ENCODE peak calls at places on chromosomes 4 and X, in five cellular contexts. S, W, Z, A and I are unnamed samples.
A peak's percentile ranks its signal among the peaks of the same experiment; 100 is the strongest.

GRCh38 chr4:6230827-6231662 is 30.7 kb upstream of the JAKMIP1 start:
- DNase-seq in S (peak; percentile 9), W (no peak), Z (no peak), A (peak; percentile 28), I (no peak)

GRCh38 chrX:110407910-110408545 is 49.4 kb downstream of the RTL9 start:
- DNase-seq in S (no peak), W (peak; percentile 70), Z (peak; percentile 77), A (no peak), I (no peak)

GRCh38 chr4:139274790-139275189 is 5.2 kb downstream of the MGARP start:
- DNase-seq in S (no peak), W (no peak), Z (no peak), A (no peak), I (no peak)

GRCh38 chrX:42073468-42073867 is 150.1 kb upstream of the CASK start:
- DNase-seq in S (no peak), W (no peak), Z (no peak), A (no peak), I (no peak)

GRCh38 chrX:78945186-78945912 is at the start of gene P2RY10:
- DNase-seq in S (no peak), W (no peak), Z (no peak), A (no peak), I (no peak)

GRCh38 chr4:101102114-101102752 is 245.1 kb downstream of the PPP3CA start:
- DNase-seq in S (peak; percentile 55), W (no peak), Z (peak; percentile 86), A (peak; percentile 86), I (peak; percentile 72)

GRCh38 chr4:127055349-127055748 is 577.4 kb upstream of the INTU start:
- DNase-seq in S (no peak), W (no peak), Z (no peak), A (no peak), I (peak; percentile 10)

GRCh38 chr4:102454981-102455690 is 46.0 kb upstream of the NFKB1 start:
- DNase-seq in S (no peak), W (no peak), Z (no peak), A (no peak), I (no peak)

GRCh38 chr4:167041524-167041923 is 192.8 kb downstream of the SPOCK3 start:
- DNase-seq in S (no peak), W (no peak), Z (no peak), A (no peak), I (no peak)

GRCh38 chr4:1714303-1715001 is 2.3 kb upstream of the SLBP start:
- DNase-seq in S (no peak), W (no peak), Z (peak; percentile 17), A (no peak), I (no peak)

GRCh38 chrX:21374994-21375794 is 976 bp downstream of the CNKSR2 start:
- DNase-seq in S (no peak), W (no peak), Z (no peak), A (no peak), I (no peak)

GRCh38 chr4:1201851-1202525 is 29.6 kb upstream of the SPON2 start:
- DNase-seq in S (peak; percentile 49), W (peak; percentile 73), Z (peak; percentile 91), A (peak; percentile 60), I (no peak)

GRCh38 chr4:24642941-24643628 is 58.7 kb upstream of the DHX15 start:
- DNase-seq in S (no peak), W (no peak), Z (peak; percentile 62), A (no peak), I (peak; percentile 90)

GRCh38 chrX:48626401-48627298 is 29.4 kb downstream of the WDR13 start:
- DNase-seq in S (no peak), W (no peak), Z (peak; percentile 46), A (no peak), I (no peak)